ENCODE peak calls at places on chromosomes 11 and 22, in four cellular contexts. Y, O, M and S are unnamed samples.

GRCh38 chr22:31327786-31328544 is 18.2 kb downstream of the PATZ1 start:
- DNase-seq in Y (no peak), O (peak; percentile 59), M (no peak), S (no peak)

GRCh38 chr22:36352775-36353507 is 34.8 kb downstream of the MYH9 start:
- DNase-seq in Y (no peak), O (no peak), M (no peak), S (no peak)

GRCh38 chr11:86916330-86916729 is 38.9 kb downstream of the FZD4 start:
- DNase-seq in Y (peak; percentile 72), O (no peak), M (no peak), S (no peak)

GRCh38 chr22:37051629-37052385 is at the start of gene KCTD17:
- DNase-seq in Y (peak; percentile 70), O (peak; percentile 10), M (no peak), S (peak; percentile 54)

GRCh38 chr22:36536717-36537116 is 7.8 kb upstream of the EIF3D start:
- DNase-seq in Y (no peak), O (no peak), M (no peak), S (no peak)

GRCh38 chr11:114179234-114179941 is 116.8 kb upstream of the NNMT start:
- DNase-seq in Y (peak; percentile 92), O (no peak), M (no peak), S (no peak)

GRCh38 chr22:45235101-45235777 is 5.5 kb downstream of the KIAA0930 start:
- DNase-seq in Y (no peak), O (no peak), M (no peak), S (no peak)

GRCh38 chr11:95412074-95412473 is 181.1 kb upstream of the SESN3 start:
- DNase-seq in Y (no peak), O (no peak), M (no peak), S (no peak)

GRCh38 chr11:26418391-26418790 is 86.5 kb downstream of the ANO3 start:
- DNase-seq in Y (no peak), O (no peak), M (no peak), S (no peak)

GRCh38 chr11:134346101-134346975 is 14.6 kb downstream of the GLB1L2 start:
- DNase-seq in Y (no peak), O (peak; percentile 42), M (no peak), S (no peak)

GRCh38 chr11:132300283-132300682 is 929.9 kb downstream of the NTM start:
- DNase-seq in Y (no peak), O (no peak), M (no peak), S (no peak)

GRCh38 chr22:27531782-27532530 is 269.6 kb downstream of the MN1 start:
- DNase-seq in Y (peak; percentile 92), O (peak; percentile 58), M (no peak), S (no peak)

GRCh38 chr11:66985508-66986177 is 10.5 kb downstream of the C11orf86 start:
- DNase-seq in Y (no peak), O (no peak), M (no peak), S (no peak)

GRCh38 chr11:122656073-122656630 is 630 bp downstream of the UBASH3B start:
- DNase-seq in Y (peak; percentile 76), O (peak; percentile 38), M (no peak), S (peak; percentile 59)

GRCh38 chr11:5004429-5005274 is 10.0 kb downstream of the OR51L1 start:
- DNase-seq in Y (peak; percentile 54), O (peak; percentile 40), M (peak; percentile 2), S (peak; percentile 46)

GRCh38 chr11:488579-488978 is 18.5 kb downstream of the RNH1 start:
- DNase-seq in Y (no peak), O (no peak), M (no peak), S (no peak)

GRCh38 chr11:2580444-2581050 is 119.2 kb downstream of the KCNQ1OT1 start:
- DNase-seq in Y (no peak), O (no peak), M (no peak), S (no peak)

GRCh38 chr22:31616315-31616980 is 45.6 kb downstream of the PISD start:
- DNase-seq in Y (no peak), O (no peak), M (no peak), S (no peak)

GRCh38 chr11:65204646-65205601 is 23.2 kb downstream of the CAPN1 start:
- DNase-seq in Y (peak; percentile 35), O (no peak), M (no peak), S (peak; percentile 73)

GRCh38 chr22:30453731-30454510 is 17.9 kb downstream of the SEC14L3 start:
- DNase-seq in Y (peak; percentile 12), O (no peak), M (no peak), S (no peak)

GRCh38 chr11:96329419-96329818 is 13.6 kb downstream of the MAML2 start:
- DNase-seq in Y (no peak), O (no peak), M (no peak), S (no peak)

GRCh38 chr22:45995405-45996101 is 18.6 kb upstream of the WNT7B start:
- DNase-seq in Y (no peak), O (no peak), M (no peak), S (no peak)

GRCh38 chr11:123325535-123325934 is 104.5 kb upstream of the GRAMD1B start:
- DNase-seq in Y (no peak), O (no peak), M (no peak), S (no peak)

GRCh38 chr11:84871116-84871515 is 756.0 kb downstream of the DLG2 start:
- DNase-seq in Y (no peak), O (no peak), M (no peak), S (no peak)

GRCh38 chr11:84865791-84866535 is 761.2 kb downstream of the DLG2 start:
- DNase-seq in Y (no peak), O (no peak), M (no peak), S (no peak)

GRCh38 chr11:84870486-84870885 is 756.7 kb downstream of the DLG2 start:
- DNase-seq in Y (no peak), O (no peak), M (no peak), S (no peak)

GRCh38 chr11:84865257-84865656 is 761.9 kb downstream of the DLG2 start:
- DNase-seq in Y (no peak), O (no peak), M (no peak), S (no peak)

DNA sequence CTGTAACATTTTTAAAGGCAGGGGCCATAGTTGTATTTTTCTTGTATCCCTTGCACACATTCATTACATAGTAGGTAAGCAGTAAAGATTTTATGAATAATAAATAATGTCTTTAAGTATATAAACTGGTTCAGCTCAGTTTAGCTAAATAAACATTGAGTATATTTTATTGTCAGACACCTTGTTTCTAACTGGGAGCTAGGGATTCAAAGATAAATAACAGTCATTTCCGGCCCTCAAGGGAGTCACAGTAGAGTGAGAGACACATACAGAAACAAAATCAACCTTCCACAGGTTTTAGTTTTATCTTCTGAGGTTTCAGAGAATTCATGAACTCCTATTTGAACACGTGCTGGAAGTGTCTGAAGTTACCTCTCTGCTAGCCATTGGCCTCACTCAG is 760.2 kb downstream of the DLG2 start:
- DNase-seq in Y (no peak), O (no peak), M (no peak), S (no peak)
- H2BK12ac ChIP-seq in Y (no peak overlapping the region), O (no peak overlapping the region), M (no peak overlapping the region), S (no peak overlapping the region)

DNA sequence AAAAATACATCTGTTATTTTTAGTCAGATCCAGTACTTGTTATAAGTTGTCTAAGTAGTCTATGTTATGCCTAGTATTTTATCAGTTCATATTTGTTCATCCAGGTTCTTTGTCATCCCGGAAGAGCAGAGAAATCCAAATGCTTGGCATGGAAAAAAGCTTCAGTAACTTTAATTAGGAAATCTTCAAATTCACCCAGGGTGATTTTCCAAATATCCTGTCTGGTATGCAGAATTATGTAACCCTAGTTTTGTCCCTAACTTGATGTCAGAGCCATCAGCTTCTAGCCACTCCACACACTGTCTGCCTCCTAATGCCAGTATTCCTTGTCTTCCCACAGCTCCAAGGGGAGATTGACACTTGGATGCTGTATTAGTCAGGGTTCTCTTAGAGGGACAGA is 216.2 kb downstream of the ARHGAP42 start:
- DNase-seq in Y (no peak), O (peak; percentile 38), M (no peak), S (no peak)
- H3K4me2 ChIP-seq in Y (no peak overlapping the region), O (no peak overlapping the region), M (no peak overlapping the region), S (no peak overlapping the region)

GRCh38 chr11:116192509-116193206 is 580.1 kb downstream of the BUD13 start:
- DNase-seq in Y (no peak), O (no peak), M (no peak), S (no peak)

GRCh38 chr11:116190861-116191260 is 581.9 kb downstream of the BUD13 start:
- DNase-seq in Y (no peak), O (no peak), M (no peak), S (no peak)

GRCh38 chr11:116193321-116194114 is 579.3 kb downstream of the BUD13 start:
- DNase-seq in Y (peak; percentile 36), O (peak; percentile 26), M (no peak), S (peak; percentile 51)

GRCh38 chr11:116190206-116190605 is 582.6 kb downstream of the BUD13 start:
- DNase-seq in Y (no peak), O (no peak), M (no peak), S (no peak)

DNA sequence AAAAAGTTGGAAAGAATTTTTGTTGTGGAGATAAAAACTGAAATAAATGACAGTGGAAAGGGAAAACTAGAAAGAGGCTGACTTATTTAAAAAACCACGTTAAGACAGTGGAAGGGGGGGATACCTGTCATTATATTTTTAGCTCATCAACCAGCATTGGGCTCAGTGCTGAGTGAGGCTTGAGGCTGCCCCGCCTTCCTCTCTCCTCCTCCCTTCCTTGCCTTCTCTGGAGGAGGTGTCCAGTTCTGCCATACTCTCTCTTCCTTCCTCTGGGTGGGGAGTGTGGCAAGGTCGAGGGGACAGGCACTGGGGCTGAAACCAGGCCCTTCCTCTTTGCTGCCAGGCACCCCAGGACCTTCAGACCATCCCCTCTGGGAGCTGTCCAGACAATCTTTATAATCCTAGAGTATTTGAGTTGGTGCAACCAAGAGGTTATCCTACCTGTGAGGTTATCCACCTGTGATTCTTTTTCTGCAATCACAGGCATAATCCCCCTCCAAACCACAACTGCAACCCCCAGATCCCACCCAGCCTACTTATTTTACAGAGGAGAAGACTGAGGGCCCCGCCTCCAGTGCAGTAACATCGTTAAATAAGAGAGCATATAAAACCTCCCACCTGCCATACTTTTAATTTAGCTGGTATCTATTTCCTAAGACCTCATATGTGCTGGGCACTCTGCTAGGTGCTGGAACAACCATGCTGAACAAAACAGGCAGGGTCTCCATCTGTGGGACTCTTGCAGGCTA is 578.5 kb downstream of the BUD13 start:
- DNase-seq in Y (no peak), O (no peak), M (no peak), S (no peak)
- H2BK12ac ChIP-seq in Y (no peak overlapping the region), O (no peak overlapping the region), M (no peak overlapping the region), S (peak overlapping the region; percentile 59)

GRCh38 chr11:73270855-73271477 is 1.2 kb upstream of the P2RY6 start:
- DNase-seq in Y (no peak), O (no peak), M (no peak), S (no peak)
- H3K4me2 ChIP-seq in Y (no peak overlapping the region), O (peak overlapping the region; percentile 46), M (no peak overlapping the region), S (no peak overlapping the region)